ENCODE peak calls at places on chromosomes 2 and 18, in six cellular contexts. J is PC-9, L is fibroblast of lung, N is keratinocyte, V is neural progenitor cell, O is HCT116. Y is an unnamed sample.

GRCh38 chr2:53768233-53768542 is 584 bp downstream of the CHAC2 start:
- DNase-seq in J (peak; percentile 55), L (peak; percentile 58), N (no peak), V (peak; percentile 65), O (no peak), Y (no peak)

GRCh38 chr2:11009176-11009575 is 97.4 kb downstream of the KCNF1 start:
- DNase-seq in J (no peak), L (no peak), N (no peak), V (no peak), O (no peak), Y (no peak)

GRCh38 chr18:3313685-3314084 is 51.8 kb downstream of the MYL12B start:
- DNase-seq in J (no peak), L (no peak), N (no peak), V (peak; percentile 41), O (no peak), Y (no peak)

GRCh38 chr2:159855153-159856140 is 57.4 kb upstream of the CD302 start:
- DNase-seq in J (no peak), L (peak; percentile 9), N (no peak), V (no peak), O (no peak), Y (peak; percentile 2)

GRCh38 chr2:42964444-42965081 is 172.2 kb upstream of the HAAO start:
- DNase-seq in J (peak; percentile 86), L (peak; percentile 99), N (no peak), V (no peak), O (no peak), Y (peak; percentile 85)

GRCh38 chr2:18525236-18525635 is 35.2 kb downstream of the RDH14 start:
- DNase-seq in J (no peak), L (no peak), N (no peak), V (no peak), O (no peak), Y (no peak)

GRCh38 chr2:219155054-219155644 is 5.5 kb downstream of the NHEJ1 start:
- DNase-seq in J (no peak), L (peak; percentile 46), N (no peak), V (peak; percentile 91), O (peak; percentile 78), Y (peak; percentile 54)

GRCh38 chr18:61860302-61860701 is 32.5 kb downstream of the RNF152 start:
- DNase-seq in J (no peak), L (no peak), N (no peak), V (no peak), O (no peak), Y (no peak)

GRCh38 chr2:120395686-120396518 is 50.0 kb downstream of the INHBB start:
- DNase-seq in J (no peak), L (peak; percentile 4), N (no peak), V (peak; percentile 28), O (no peak), Y (no peak)

GRCh38 chr2:159010340-159010739 is 41.9 kb downstream of the TANC1 start:
- DNase-seq in J (no peak), L (peak; percentile 87), N (no peak), V (no peak), O (no peak), Y (peak; percentile 19)

GRCh38 chr18:46596119-46596518 is 60.9 kb downstream of the LOXHD1 start:
- DNase-seq in J (no peak), L (no peak), N (no peak), V (no peak), O (no peak), Y (no peak)

GRCh38 chr2:72886505-72887031 is 640 bp upstream of the SPR start:
- DNase-seq in J (no peak), L (no peak), N (no peak), V (no peak), O (no peak), Y (no peak)

GRCh38 chr2:173752152-173752551 is 213.0 kb downstream of the SP3 start:
- DNase-seq in J (no peak), L (peak; percentile 6), N (no peak), V (no peak), O (peak; percentile 13), Y (no peak)

GRCh38 chr18:79490593-79491551 is 95.1 kb downstream of the NFATC1 start:
- DNase-seq in J (no peak), L (no peak), N (no peak), V (no peak), O (no peak), Y (no peak)

GRCh38 chr2:56361844-56362243 is 178.1 kb downstream of the CCDC85A start:
- DNase-seq in J (no peak), L (no peak), N (no peak), V (no peak), O (no peak), Y (no peak)

GRCh38 chr2:105432749-105433148 is 33.9 kb upstream of the FHL2 start:
- DNase-seq in J (no peak), L (no peak), N (no peak), V (no peak), O (no peak), Y (peak; percentile 41)
- H3K4me3 ChIP-seq in J (no peak overlapping the region), L (no peak overlapping the region), N (no peak overlapping the region), V (no peak overlapping the region), O (no peak overlapping the region), Y (no peak overlapping the region)

DNA sequence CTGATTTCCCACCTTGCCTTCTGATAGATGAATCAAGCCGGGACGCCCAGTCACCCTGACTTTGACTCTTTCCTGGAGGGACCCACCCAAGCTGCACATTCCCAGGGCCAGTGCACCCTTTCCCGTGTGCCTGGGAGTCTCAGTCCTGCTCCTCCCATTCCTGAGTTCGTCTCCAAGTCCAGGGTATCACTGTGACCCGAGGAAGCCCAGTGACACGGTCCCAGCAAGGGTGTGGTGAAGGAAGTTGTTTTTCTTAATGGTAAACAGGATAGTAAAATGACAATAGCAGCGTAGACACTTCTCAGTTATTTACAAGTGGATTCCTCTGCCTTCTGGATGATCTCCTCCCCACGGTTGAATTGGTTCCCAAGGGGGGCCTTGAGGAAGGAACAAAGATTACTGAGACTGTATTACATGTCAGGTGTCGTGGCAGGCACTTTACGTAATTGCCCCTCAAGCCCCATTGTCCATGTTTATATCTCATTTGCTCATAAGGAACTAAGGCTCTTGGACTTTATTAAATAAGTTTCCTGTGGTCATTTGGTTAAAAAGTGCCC is 123.3 kb downstream of the PRKCE start:
- DNase-seq in J (no peak), L (no peak), N (no peak), V (no peak), O (no peak), Y (no peak)
- H3K4me1 ChIP-seq in J (no peaks in the 10 kb centered on the region), L (peaks cover 7% of the 10 kb centered on the region), N (no peaks in the 10 kb centered on the region), V (peaks cover 27% of the 10 kb centered on the region), O (no peaks in the 10 kb centered on the region), Y (no peaks in the 10 kb centered on the region)

DNA sequence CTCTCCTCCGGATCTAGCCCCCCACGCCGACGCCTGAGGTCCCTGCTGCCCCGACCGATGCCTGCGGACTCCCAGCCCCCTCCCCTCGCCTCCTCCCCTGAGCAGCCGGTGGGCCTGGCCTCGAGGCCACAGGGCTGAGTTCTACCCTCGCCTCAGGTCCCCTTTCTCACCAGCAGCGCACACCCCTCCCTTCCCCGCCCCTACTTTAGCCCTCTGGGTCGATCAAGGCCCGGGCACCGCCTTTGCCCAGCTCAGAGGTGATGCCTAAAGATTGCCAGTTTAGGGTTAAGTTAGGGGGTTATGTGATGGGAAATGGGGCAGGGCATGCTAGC is 5.7 kb upstream of the SIX3 start:
- DNase-seq in J (no peak), L (no peak), N (no peak), V (no peak), O (no peak), Y (no peak)
- TF ChIP-seq EZH2 in J (no peak), L (no peak), N (no peak), V (no peak), O (no peak), Y (no peak)

GRCh38 chr2:76197842-76198448 is 487.2 kb upstream of the GCFC2 start:
- DNase-seq in J (no peak), L (peak; percentile 37), N (peak; percentile 4), V (peak; percentile 80), O (peak; percentile 19), Y (peak; percentile 42)

GRCh38 chr2:76194376-76194775 is 483.7 kb upstream of the GCFC2 start:
- DNase-seq in J (no peak), L (no peak), N (no peak), V (no peak), O (no peak), Y (no peak)

GRCh38 chr2:76197428-76197827 is 486.7 kb upstream of the GCFC2 start:
- DNase-seq in J (no peak), L (no peak), N (no peak), V (peak; percentile 4), O (no peak), Y (no peak)

GRCh38 chr2:76188334-76188733 is 477.6 kb upstream of the GCFC2 start:
- DNase-seq in J (no peak), L (no peak), N (no peak), V (no peak), O (no peak), Y (no peak)

GRCh38 chr2:76193098-76193497 is 482.4 kb upstream of the GCFC2 start:
- DNase-seq in J (no peak), L (no peak), N (no peak), V (no peak), O (no peak), Y (no peak)
- H3K4me3 ChIP-seq in J (no peak overlapping the region), L (no peak overlapping the region), N (no peak overlapping the region), V (no peak overlapping the region), O (no peak overlapping the region), Y (no peak overlapping the region)

GRCh38 chr18:9916067-9916684 is 2.4 kb downstream of the VAPA start:
- DNase-seq in J (no peak), L (peak; percentile 19), N (no peak), V (peak; percentile 23), O (no peak), Y (no peak)
- H3K4me1 ChIP-seq in J (peaks cover 59% of the 10 kb centered on the region), L (peaks cover 10% of the 10 kb centered on the region), N (peaks cover 44% of the 10 kb centered on the region), V (peaks cover 21% of the 10 kb centered on the region), O (peaks cover 49% of the 10 kb centered on the region), Y (peaks cover 36% of the 10 kb centered on the region)

GRCh38 chr2:39735648-39736047 is 43.4 kb downstream of the THUMPD2 start:
- DNase-seq in J (no peak), L (peak; percentile 69), N (no peak), V (no peak), O (no peak), Y (no peak)

GRCh38 chr2:39739386-39739785 is 39.7 kb downstream of the THUMPD2 start:
- DNase-seq in J (no peak), L (no peak), N (no peak), V (no peak), O (no peak), Y (no peak)

GRCh38 chr2:39738941-39739340 is 40.1 kb downstream of the THUMPD2 start:
- DNase-seq in J (no peak), L (peak; percentile 97), N (no peak), V (no peak), O (no peak), Y (no peak)

GRCh38 chr2:39736593-39736992 is 42.5 kb downstream of the THUMPD2 start:
- DNase-seq in J (no peak), L (peak; percentile 99), N (no peak), V (no peak), O (no peak), Y (peak; percentile 45)

GRCh38 chr2:39737661-39738060 is 41.4 kb downstream of the THUMPD2 start:
- DNase-seq in J (no peak), L (peak; percentile 96), N (no peak), V (peak; percentile 38), O (no peak), Y (peak; percentile 79)
- TF ChIP-seq EZH2 in J (no peak), L (no peak), N (no peak), V (no peak), O (no peak), Y (no peak)

GRCh38 chr18:12420831-12421421 is 13.2 kb downstream of the PRELID3A start:
- DNase-seq in J (no peak), L (no peak), N (no peak), V (peak; percentile 90), O (no peak), Y (no peak)
- H3K4me3 ChIP-seq in J (no peak overlapping the region), L (no peak overlapping the region), N (no peak overlapping the region), V (peak overlapping the region; percentile 58), O (no peak overlapping the region), Y (no peak overlapping the region)

Y was measured in mammary epithelial cell.